ENCODE peak calls at places on chromosomes 16 and 17, in seven cellular contexts. Z is stomach, Y is HFF-Myc, D is Caco-2, N is heart right ventricle, E is fibroblast of mammary gland, H is IMR-90. G is an unnamed sample.

GRCh38 chr16:19882186-19882585 is 2.5 kb downstream of the GPRC5B start:
- DNase-seq in Z (no peak), Y (no peak), D (no peak), N (no peak), E (no peak), H (no peak), G (no peak)

GRCh38 chr17:82966415-82966814 is 113.0 kb upstream of the METRNL start:
- DNase-seq in Z (no peak), Y (no peak), D (no peak), N (no peak), E (no peak), H (no peak), G (no peak)

GRCh38 chr16:47492428-47493357 is 31.6 kb downstream of the PHKB start:
- DNase-seq in Z (peak), Y (no peak), D (no peak), N (peak), E (peak), H (peak), G (peak)

GRCh38 chr16:71569621-71570020 is 7.3 kb downstream of the TAT start:
- DNase-seq in Z (no peak), Y (no peak), D (no peak), N (no peak), E (no peak), H (no peak), G (no peak)

GRCh38 chr16:8628981-8629725 is 7.7 kb downstream of the METTL22 start:
- DNase-seq in Z (no peak), Y (no peak), D (no peak), N (no peak), E (no peak), H (no peak), G (no peak)

GRCh38 chr17:16929757-16930520 is 42.0 kb downstream of the TNFRSF13B start:
- DNase-seq in Z (no peak), Y (no peak), D (peak), N (no peak), E (no peak), H (no peak), G (no peak)

GRCh38 chr16:68259007-68259406 is 5.3 kb upstream of the SLC7A6 start:
- DNase-seq in Z (no peak), Y (no peak), D (no peak), N (no peak), E (no peak), H (no peak), G (no peak)

GRCh38 chr16:74322301-74322710 is 25.7 kb downstream of the PSMD7 start:
- DNase-seq in Z (no peak), Y (no peak), D (no peak), N (peak), E (no peak), H (no peak), G (no peak)

GRCh38 chr16:23423496-23424049 is 29.4 kb downstream of the COG7 start:
- DNase-seq in Z (peak), Y (peak), D (no peak), N (peak), E (peak), H (peak), G (peak)

GRCh38 chr16:637081-638018 is 1.2 kb upstream of the METTL26 start:
- DNase-seq in Z (peak), Y (no peak), D (peak), N (peak), E (peak), H (peak), G (peak)

GRCh38 chr16:17367932-17368331 is 102.8 kb downstream of the XYLT1 start:
- DNase-seq in Z (no peak), Y (no peak), D (no peak), N (no peak), E (peak), H (peak), G (peak)

GRCh38 chr16:29815793-29816693 is at the start of gene PAGR1:
- DNase-seq in Z (peak), Y (peak), D (peak), N (peak), E (peak), H (peak), G (peak)

GRCh38 chr17:20091161-20092029 is 82.2 kb downstream of the SPECC1 start:
- DNase-seq in Z (no peak), Y (no peak), D (no peak), N (peak), E (peak), H (no peak), G (peak)

GRCh38 chr17:8466466-8466865 is 30.8 kb downstream of the NDEL1 start:
- DNase-seq in Z (no peak), Y (peak), D (no peak), N (no peak), E (peak), H (peak), G (peak)

GRCh38 chr17:54967621-54968258 is 714 bp downstream of the COX11 start:
- DNase-seq in Z (no peak), Y (no peak), D (peak), N (no peak), E (peak), H (peak), G (peak)

GRCh38 chr16:66381585-66382170 is 15.2 kb downstream of the CDH5 start:
- DNase-seq in Z (no peak), Y (no peak), D (no peak), N (no peak), E (no peak), H (no peak), G (no peak)

GRCh38 chr17:44400226-44400847 is 10.9 kb upstream of the ITGA2B start:
- DNase-seq in Z (no peak), Y (no peak), D (no peak), N (no peak), E (peak), H (peak), G (peak)

GRCh38 chr16:28951410-28951943 is 740 bp downstream of the NFATC2IP start:
- DNase-seq in Z (no peak), Y (no peak), D (no peak), N (no peak), E (no peak), H (no peak), G (no peak)

GRCh38 chr17:36932383-36933173 is 4.7 kb upstream of the LHX1 start:
- DNase-seq in Z (no peak), Y (no peak), D (peak), N (no peak), E (no peak), H (no peak), G (no peak)
- H3K4me3 ChIP-seq in Z (peak), Y (no peak), D (no peak), N (peak), E (no peak), H (no peak), G (no peak)

GRCh38 chr17:49365667-49366066 is 3.6 kb upstream of the ZNF652 start:
- DNase-seq in Z (no peak), Y (no peak), D (peak), N (peak), E (peak), H (no peak), G (peak)
- TF ChIP-seq CTCF in Z (no peak), Y (no peak), D (peak), N (peak), E (no peak), H (peak), G (peak)

GRCh38 chr16:89924925-89925307 is 1.8 kb downstream of the TUBB3 start:
- DNase-seq in Z (no peak), Y (no peak), D (no peak), N (no peak), E (no peak), H (no peak), G (no peak)
- H3K4me3 ChIP-seq in Z (no peak), Y (peak), D (no peak), N (no peak), E (peak), H (no peak), G (peak)

GRCh38 chr17:68600123-68600880 is 865 bp downstream of the FAM20A start:
- DNase-seq in Z (peak), Y (no peak), D (peak), N (peak), E (no peak), H (no peak), G (no peak)
- TF ChIP-seq CTCF in Z (no peak), Y (peak), D (peak), N (peak), E (no peak), H (no peak), G (no peak)

DNA sequence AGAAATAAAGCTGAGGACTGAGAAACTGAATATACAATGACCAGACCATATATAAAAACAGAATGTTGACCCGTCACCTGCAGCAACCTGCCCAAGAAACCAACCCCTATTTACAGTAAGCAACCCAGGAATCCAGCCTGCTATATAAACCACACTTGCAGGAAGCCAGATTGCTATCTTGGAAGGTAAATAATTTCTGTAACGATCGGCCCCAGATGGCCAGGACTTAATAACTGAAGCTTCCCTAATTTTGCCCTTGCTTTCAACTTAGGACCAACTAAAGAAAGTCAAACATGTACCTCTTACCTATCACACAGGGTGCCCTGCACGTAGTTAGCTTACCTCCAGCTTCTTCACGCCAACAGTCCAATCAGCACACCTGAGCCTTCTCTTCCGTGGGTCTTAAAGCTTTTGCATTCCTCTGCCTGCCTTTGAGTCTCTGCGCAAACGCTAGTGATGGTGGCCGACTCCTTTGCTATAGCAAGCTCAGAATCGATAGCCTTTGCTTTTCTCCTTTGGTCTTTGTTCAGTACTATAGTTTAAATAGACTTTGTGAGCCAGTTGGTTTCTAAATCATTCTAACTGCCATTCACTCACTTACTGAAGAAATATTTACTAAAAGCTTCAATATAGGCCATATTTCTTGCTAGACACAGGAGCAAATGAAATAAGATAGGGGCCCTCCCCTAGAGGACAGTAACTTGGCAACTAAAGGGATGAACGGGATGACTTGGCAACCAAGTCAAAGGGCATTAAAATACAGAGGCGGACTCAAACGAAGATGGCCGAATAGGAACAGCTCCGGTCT is 31.3 kb downstream of the MPHOSPH6 start:
- DNase-seq in Z (no peak), Y (no peak), D (no peak), N (no peak), E (no peak), H (no peak), G (no peak)
- H3K4me3 ChIP-seq in Z (peak), Y (no peak), D (no peak), N (no peak), E (no peak), H (no peak), G (no peak)

GRCh38 chr16:14041164-14041563 is 30.0 kb upstream of the MRTFB start:
- DNase-seq in Z (no peak), Y (no peak), D (no peak), N (no peak), E (no peak), H (no peak), G (no peak)

GRCh38 chr16:14043278-14043677 is 27.8 kb upstream of the MRTFB start:
- DNase-seq in Z (no peak), Y (no peak), D (no peak), N (no peak), E (no peak), H (no peak), G (no peak)

GRCh38 chr16:14037960-14038359 is 33.2 kb upstream of the MRTFB start:
- DNase-seq in Z (no peak), Y (no peak), D (no peak), N (no peak), E (no peak), H (no peak), G (no peak)

GRCh38 chr16:14042706-14043105 is 28.4 kb upstream of the MRTFB start:
- DNase-seq in Z (no peak), Y (no peak), D (no peak), N (peak), E (no peak), H (no peak), G (no peak)

DNA sequence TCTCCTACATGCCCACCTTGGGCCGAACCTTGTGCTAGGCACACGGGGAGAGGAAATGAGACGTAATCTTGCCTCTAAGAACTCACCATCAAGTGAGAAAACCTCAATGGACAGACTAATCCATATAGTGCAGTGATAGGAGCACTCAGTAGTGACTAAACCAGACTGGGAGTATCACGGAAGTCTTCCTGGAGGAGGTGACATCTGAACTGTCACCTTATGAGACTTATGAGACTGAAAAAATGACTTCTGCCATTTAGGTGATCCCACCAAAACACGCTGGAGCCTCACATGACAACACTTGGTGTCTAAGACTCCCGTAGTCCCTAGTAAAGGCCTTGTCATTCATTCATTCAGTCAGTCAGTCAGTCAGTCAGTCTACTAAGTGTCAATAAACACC is 27.3 kb upstream of the MRTFB start:
- DNase-seq in Z (no peak), Y (no peak), D (no peak), N (no peak), E (no peak), H (no peak), G (no peak)
- TF ChIP-seq CTCF in Z (no peak), Y (no peak), D (no peak), N (no peak), E (no peak), H (no peak), G (no peak)

GRCh38 chr17:27363322-27363721 is 69.4 kb downstream of the WSB1 start:
- DNase-seq in Z (no peak), Y (no peak), D (no peak), N (no peak), E (no peak), H (no peak), G (no peak)
- H3K4me3 ChIP-seq in Z (no peak), Y (no peak), D (no peak), N (no peak), E (no peak), H (no peak), G (no peak)

GRCh38 chr17:79168486-79169055 is 93.9 kb downstream of the ENGASE start:
- DNase-seq in Z (no peak), Y (no peak), D (no peak), N (no peak), E (no peak), H (no peak), G (no peak)
- TF ChIP-seq CTCF in Z (no peak), Y (no peak), D (no peak), N (no peak), E (no peak), H (no peak), G (no peak)

GRCh38 chr16:1651509-1652342 is 26.4 kb upstream of the JPT2 start:
- DNase-seq in Z (no peak), Y (no peak), D (no peak), N (no peak), E (peak), H (peak), G (no peak)

GRCh38 chr16:1654505-1655268 is 23.4 kb upstream of the JPT2 start:
- DNase-seq in Z (no peak), Y (no peak), D (no peak), N (no peak), E (peak), H (no peak), G (no peak)

GRCh38 chr16:1651055-1651454 is 27.0 kb upstream of the JPT2 start:
- DNase-seq in Z (no peak), Y (no peak), D (no peak), N (no peak), E (no peak), H (no peak), G (no peak)

GRCh38 chr16:1655269-1655807 is 22.7 kb upstream of the JPT2 start:
- DNase-seq in Z (no peak), Y (no peak), D (no peak), N (no peak), E (no peak), H (no peak), G (no peak)

GRCh38 chr16:1653023-1653422 is 25.1 kb upstream of the JPT2 start:
- DNase-seq in Z (no peak), Y (no peak), D (no peak), N (no peak), E (no peak), H (no peak), G (no peak)
- H3K4me3 ChIP-seq in Z (no peak), Y (no peak), D (no peak), N (no peak), E (no peak), H (no peak), G (no peak)